ENCODE peak calls at places on chromosomes 4 and X, in seven cellular contexts. F is fibroblast of lung, M is ELF-1, J is psoas muscle, O is WERI-Rb-1, Y is T-helper 1 cell, B is foreskin fibroblast. W is an unnamed sample.

GRCh38 chr4:184745747-184746531 is 12.0 kb upstream of the CENPU start:
- DNase-seq in F (peak; percentile 81), M (peak; percentile 71), Y (no peak), J (peak; percentile 78), O (peak; percentile 85), B (peak; percentile 90), W (peak; percentile 39)

GRCh38 chrX:77788050-77788449 is 2.0 kb upstream of the ATRX start:
- DNase-seq in B (peak; percentile 50), M (no peak), O (no peak), F (peak; percentile 44), J (no peak), Y (no peak), W (no peak)

GRCh38 chrX:30906726-30907125 is 17.7 kb upstream of the TAB3 start:
- DNase-seq in B (peak; percentile 36), O (no peak), M (no peak), Y (no peak), J (no peak), F (peak; percentile 3), W (no peak)

GRCh38 chrX:115449742-115450141 is 111.2 kb upstream of the PLS3 start:
- DNase-seq in B (peak; percentile 35), F (peak; percentile 66), J (peak; percentile 66), O (no peak), Y (no peak), M (no peak), W (no peak)

GRCh38 chrX:53357799-53358530 is 64.5 kb downstream of the SMC1A start:
- DNase-seq in F (peak; percentile 53), B (peak; percentile 42), M (peak; percentile 39), O (no peak), J (no peak), Y (no peak), W (no peak)

GRCh38 chr4:60683953-60684352 is 516.2 kb upstream of the ADGRL3 start:
- DNase-seq in B (peak; percentile 88), M (no peak), Y (no peak), J (no peak), F (peak; percentile 87), O (no peak), W (no peak)

GRCh38 chr4:148376151-148376550 is 66.1 kb downstream of the NR3C2 start:
- DNase-seq in Y (no peak), M (no peak), F (peak; percentile 66), O (no peak), B (peak; percentile 23), J (no peak), W (peak; percentile 34)

GRCh38 chrX:101257448-101258259 is 33.5 kb downstream of the TAF7L start:
- DNase-seq in J (no peak), B (peak; percentile 36), M (no peak), Y (no peak), F (peak; percentile 62), O (no peak), W (no peak)

GRCh38 chrX:13763489-13763888 is 28.9 kb downstream of the OFD1 start:
- DNase-seq in F (peak; percentile 38), M (no peak), Y (no peak), J (peak; percentile 56), B (no peak), O (no peak), W (no peak)

GRCh38 chr4:151674804-151675290 is 86.0 kb downstream of the GATB start:
- DNase-seq in J (no peak), F (peak; percentile 35), O (peak; percentile 93), M (peak; percentile 89), Y (no peak), B (peak; percentile 70), W (no peak)

GRCh38 chr4:152951348-152951747 is 15.2 kb downstream of the FHDC1 start:
- DNase-seq in O (no peak), M (no peak), B (no peak), F (no peak), Y (no peak), J (no peak), W (no peak)

GRCh38 chr4:4663028-4663427 is 121.2 kb upstream of the STX18 start:
- DNase-seq in Y (no peak), B (peak; percentile 58), M (no peak), O (no peak), J (no peak), F (peak; percentile 33), W (no peak)

GRCh38 chr4:172042714-172043114 is 229.5 kb downstream of the GALNTL6 start:
- DNase-seq in Y (no peak), F (no peak), O (no peak), M (no peak), J (no peak), B (peak; percentile 1), W (no peak)

GRCh38 chr4:36326610-36327009 is 45.2 kb downstream of the DTHD1 start:
- DNase-seq in J (no peak), M (no peak), F (no peak), O (no peak), Y (no peak), B (no peak), W (no peak)

GRCh38 chrX:68686684-68687045 is 39.2 kb downstream of the STARD8 start:
- DNase-seq in M (no peak), F (peak; percentile 32), O (peak; percentile 17), J (peak; percentile 64), Y (no peak), B (peak; percentile 14), W (no peak)

GRCh38 chr4:3582091-3582475 is 49.9 kb upstream of the LRPAP1 start:
- DNase-seq in J (no peak), O (no peak), F (no peak), Y (no peak), M (no peak), B (no peak), W (no peak)

GRCh38 chr4:70425306-70425705 is 27.6 kb downstream of the OPRPN start:
- DNase-seq in O (no peak), B (no peak), Y (no peak), F (no peak), M (no peak), J (no peak), W (no peak)

GRCh38 chr4:84877051-84877833 is 89.2 kb downstream of the WDFY3 start:
- DNase-seq in O (peak; percentile 22), J (no peak), F (no peak), M (no peak), Y (no peak), B (peak; percentile 15), W (no peak)

GRCh38 chrX:139112432-139112831 is 400.9 kb upstream of the FGF13 start:
- DNase-seq in B (peak; percentile 41), M (no peak), O (no peak), J (no peak), F (peak; percentile 43), Y (no peak), W (no peak)

GRCh38 chrX:13994104-13994503 is 35.6 kb downstream of the GEMIN8 start:
- DNase-seq in J (no peak), O (no peak), Y (no peak), B (no peak), F (no peak), M (no peak), W (no peak)

GRCh38 chr4:76585270-76585669 is 150.2 kb downstream of the SHROOM3 start:
- DNase-seq in B (no peak), M (no peak), O (no peak), J (no peak), F (peak; percentile 59), Y (no peak), W (no peak)

GRCh38 chr4:1590244-1590643 is 93.9 kb downstream of the FAM53A start:
- DNase-seq in F (no peak), O (no peak), M (no peak), B (no peak), J (peak; percentile 5), Y (no peak), W (no peak)

GRCh38 chr4:2168469-2169319 is 73.2 kb downstream of the HAUS3 start:
- DNase-seq in F (no peak), M (no peak), B (no peak), J (no peak), Y (no peak), O (no peak), W (no peak)

GRCh38 chrX:80306007-80306406 is 114.2 kb upstream of the TENT5D start:
- DNase-seq in M (no peak), Y (no peak), B (no peak), F (no peak), O (no peak), J (no peak), W (no peak)

GRCh38 chr4:14539246-14539645 is 463.0 kb upstream of the CPEB2 start:
- DNase-seq in F (no peak), J (no peak), B (no peak), O (no peak), Y (no peak), M (no peak), W (no peak)

GRCh38 chrX:55715847-55716246 is 1.7 kb upstream of the RRAGB start:
- DNase-seq in J (no peak), Y (no peak), M (peak; percentile 18), O (peak; percentile 6), F (no peak), B (no peak), W (no peak)

GRCh38 chr4:127244515-127244914 is 388.2 kb upstream of the INTU start:
- DNase-seq in B (no peak), Y (no peak), F (no peak), J (no peak), O (no peak), M (no peak), W (no peak)

GRCh38 chr4:57426779-57427395 is 316.7 kb upstream of the IGFBP7 start:
- DNase-seq in Y (no peak), F (peak; percentile 71), B (peak; percentile 71), O (peak; percentile 83), M (peak; percentile 83), J (no peak), W (peak; percentile 61)

GRCh38 chr4:141131738-141132688 is 1.3 kb downstream of the RNF150 start:
- DNase-seq in Y (no peak), F (peak; percentile 18), M (peak; percentile 42), O (peak; percentile 51), J (peak; percentile 74), B (peak; percentile 41), W (no peak)

GRCh38 chr4:150297861-150298474 is 219.7 kb downstream of the DCLK2 start:
- DNase-seq in Y (no peak), F (peak; percentile 84), M (no peak), B (peak; percentile 81), J (no peak), O (peak; percentile 58), W (peak; percentile 54)